ENCODE peak calls at places on chromosomes 12 and 14, in seven cellular contexts. E is ascending aorta; O is cardiac muscle cell; Y is upper lobe of right lung; A is neural progenitor cell; G is heart right ventricle; I is effector memory CD4-positive, alpha-beta T cell. T is an unnamed sample. For H3K4me1, the result is how much of the 10 kb centered on the place peaks cover.

GRCh38 chr12:45284096-45284901 is 68.4 kb downstream of the ANO6 start:
- DNase-seq in O (peak), Y (no peak), A (peak), G (no peak), I (no peak), E (no peak), T (no peak)

GRCh38 chr12:63955831-63956685 is 111.6 kb downstream of the SRGAP1 start:
- DNase-seq in I (no peak), A (no peak), E (peak), G (no peak), O (peak), Y (no peak), T (no peak)

GRCh38 chr12:115323223-115323905 is 639.4 kb upstream of the TBX3 start:
- DNase-seq in Y (no peak), I (no peak), A (no peak), E (no peak), G (no peak), O (peak), T (no peak)

GRCh38 chr12:27505124-27505523 is 18.9 kb upstream of the PPFIBP1 start:
- DNase-seq in E (no peak), I (no peak), O (peak), A (no peak), G (no peak), Y (no peak), T (no peak)

GRCh38 chr12:52370906-52371608 is 3.8 kb upstream of the KRT85 start:
- DNase-seq in G (peak), O (peak), E (peak), A (peak), I (no peak), Y (no peak), T (no peak)

GRCh38 chr12:76883826-76884225 is 5.0 kb upstream of the CSRP2 start:
- DNase-seq in A (no peak), I (no peak), G (peak), E (no peak), O (peak), Y (no peak), T (no peak)

GRCh38 chr12:15597125-15597830 is 191.9 kb downstream of the EPS8 start:
- DNase-seq in G (no peak), A (no peak), O (no peak), E (no peak), Y (no peak), I (no peak), T (no peak)

GRCh38 chr14:60509438-60510253 is 700 bp downstream of the SIX6 start:
- DNase-seq in A (peak), E (no peak), G (no peak), Y (no peak), O (no peak), I (no peak), T (no peak)

GRCh38 chr14:61631044-61631692 is 64.1 kb upstream of the HIF1A start:
- DNase-seq in Y (no peak), O (no peak), I (no peak), G (no peak), A (no peak), E (no peak), T (no peak)

GRCh38 chr12:130832561-130833209 is 6.4 kb downstream of the STX2 start:
- DNase-seq in O (peak), E (peak), A (no peak), G (no peak), Y (no peak), I (no peak), T (no peak)

GRCh38 chr12:4114986-4115385 is 158.6 kb upstream of the CCND2 start:
- DNase-seq in Y (peak), I (no peak), G (no peak), O (no peak), E (peak), A (no peak), T (peak)

GRCh38 chr12:8913702-8914032 is 642 bp upstream of the PHC1 start:
- DNase-seq in O (no peak), E (no peak), I (no peak), A (no peak), Y (no peak), G (no peak), T (no peak)

GRCh38 chr12:54374555-54375257 is 9.8 kb downstream of the ZNF385A start:
- DNase-seq in Y (no peak), G (peak), A (no peak), I (no peak), E (no peak), O (no peak), T (no peak)

GRCh38 chr12:31431721-31432120 is 105.8 kb upstream of the SINHCAF start:
- DNase-seq in A (no peak), E (no peak), O (peak), G (no peak), I (no peak), Y (no peak), T (no peak)

GRCh38 chr14:75242546-75243273 is 35.9 kb upstream of the FOS start:
- DNase-seq in I (no peak), O (peak), G (peak), Y (peak), A (peak), E (no peak), T (no peak)

GRCh38 chr12:71045781-71046180 is 112.0 kb downstream of the TSPAN8 start:
- DNase-seq in I (no peak), A (no peak), O (peak), E (no peak), Y (no peak), G (no peak), T (no peak)

GRCh38 chr14:30966415-30967363 is 58.8 kb upstream of the AP4S1 start:
- DNase-seq in G (no peak), Y (no peak), O (no peak), E (no peak), I (no peak), A (no peak), T (no peak)

GRCh38 chr12:107163413-107163812 is 70.1 kb upstream of the CRY1 start:
- DNase-seq in I (no peak), Y (no peak), O (no peak), A (no peak), G (no peak), E (no peak), T (no peak)

GRCh38 chr12:52442600-52443061 is 8.5 kb upstream of the KRT75 start:
- DNase-seq in A (peak), E (no peak), O (peak), G (no peak), I (no peak), Y (no peak), T (no peak)

GRCh38 chr12:51819851-51820720 is 28.4 kb downstream of the FIGNL2 start:
- DNase-seq in G (no peak), Y (peak), I (no peak), A (peak), O (no peak), E (no peak), T (no peak)

GRCh38 chr12:11727133-11727664 is 77.7 kb downstream of the ETV6 start:
- DNase-seq in E (no peak), Y (no peak), O (no peak), I (peak), G (no peak), A (no peak), T (peak)

GRCh38 chr12:94290353-94290752 is 142.0 kb downstream of the PLXNC1 start:
- DNase-seq in I (no peak), O (no peak), G (peak), Y (no peak), A (peak), E (no peak), T (no peak)

GRCh38 chr12:109880049-109880931 is at the start of gene GLTP:
- DNase-seq in G (peak), O (peak), Y (peak), I (peak), A (peak), E (peak), T (peak)

GRCh38 chr14:85813040-85813439 is 283.1 kb downstream of the FLRT2 start:
- DNase-seq in A (no peak), E (no peak), Y (no peak), I (no peak), G (no peak), O (no peak), T (no peak)

GRCh38 chr12:116862167-116862566 is 19.1 kb downstream of the HRK start:
- DNase-seq in A (no peak), Y (no peak), O (no peak), G (no peak), I (no peak), E (no peak), T (no peak)

GRCh38 chr12:116863275-116863767 is 17.9 kb downstream of the HRK start:
- DNase-seq in O (no peak), E (no peak), A (peak), G (no peak), I (no peak), Y (no peak), T (no peak)

GRCh38 chr12:116860281-116860680 is 21.0 kb downstream of the HRK start:
- DNase-seq in O (no peak), I (no peak), Y (no peak), G (no peak), E (no peak), A (no peak), T (no peak)

GRCh38 chr12:116864371-116865160 is 16.7 kb downstream of the HRK start:
- DNase-seq in I (no peak), Y (no peak), E (peak), O (peak), G (no peak), A (no peak), T (no peak)

GRCh38 chr12:116861331-116861730 is 19.9 kb downstream of the HRK start:
- DNase-seq in G (peak), A (peak), I (no peak), E (peak), Y (no peak), O (peak), T (peak)
- H3K27ac ChIP-seq in G (no peak), A (no peak), I (no peak), E (no peak), Y (no peak), O (no peak), T (no peak)

DNA sequence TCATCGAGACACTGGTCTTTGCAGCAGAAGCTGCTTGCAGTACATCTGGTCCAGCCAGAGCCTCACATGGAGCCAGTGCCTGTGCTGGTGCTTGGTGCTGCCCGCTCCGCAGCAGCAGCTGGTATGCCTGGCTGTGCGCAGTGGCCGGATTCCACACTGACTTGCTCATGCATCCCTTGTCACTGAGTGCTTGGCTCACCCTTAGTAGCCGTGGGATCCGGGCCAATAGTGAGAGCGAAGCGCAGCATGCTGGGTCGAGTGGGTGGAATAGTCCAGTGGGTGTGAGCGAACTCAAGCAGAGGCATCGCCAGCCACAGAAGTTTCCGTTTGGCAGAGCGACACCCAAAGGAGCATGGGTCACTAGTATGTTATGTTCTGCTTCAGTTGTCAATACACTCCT is 10.1 kb upstream of the FBXO33 start:
- DNase-seq in G (no peak), O (peak), Y (no peak), A (no peak), I (no peak), E (no peak), T (no peak)
- H3K4me1 ChIP-seq in G (under half), O (under half), Y (under half), A (under half), I (under half), E (under half), T (under half)

GRCh38 chr14:86912689-86913088 is 1080.3 kb downstream of the GALC start:
- DNase-seq in G (no peak), E (no peak), I (no peak), O (no peak), Y (no peak), A (no peak), T (no peak)
- H3K4me3 ChIP-seq in G (no peak), E (no peak), I (no peak), O (no peak), Y (no peak), A (no peak), T (no peak)

GRCh38 chr12:49059385-49060232 is 985 bp downstream of the KMT2D start:
- DNase-seq in Y (no peak), G (no peak), I (no peak), A (peak), O (peak), E (no peak), T (no peak)

GRCh38 chr12:49058366-49059062 is 2.1 kb downstream of the KMT2D start:
- DNase-seq in E (no peak), O (no peak), A (peak), G (no peak), Y (no peak), I (no peak), T (no peak)

GRCh38 chr12:49060237-49061156 is at the start of gene KMT2D:
- DNase-seq in A (peak), O (peak), I (peak), E (peak), Y (peak), G (peak), T (peak)

GRCh38 chr12:49057888-49058287 is 2.7 kb downstream of the KMT2D start:
- DNase-seq in A (peak), G (no peak), O (no peak), Y (no peak), I (no peak), E (no peak), T (no peak)

DNA sequence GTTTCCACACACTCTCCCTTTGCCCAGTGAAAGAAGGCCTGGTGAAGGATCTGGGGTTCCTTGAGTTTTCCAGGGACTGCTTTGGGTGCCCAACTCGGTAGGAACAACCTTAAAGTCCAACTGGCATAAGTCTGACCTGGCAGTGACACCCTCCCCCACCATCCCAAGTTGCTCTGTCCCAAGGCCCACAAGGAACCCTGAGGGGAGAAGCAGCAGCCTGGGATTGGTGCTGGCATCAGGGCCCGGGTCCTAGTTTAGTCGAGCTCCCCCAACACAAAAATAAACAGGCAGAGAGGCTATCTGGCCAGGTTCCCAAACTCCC is 1.6 kb downstream of the KMT2D start:
- DNase-seq in Y (no peak), I (no peak), E (no peak), O (no peak), A (no peak), G (no peak), T (no peak)
- H3K27ac ChIP-seq in Y (peak), I (peak), E (peak), O (peak), A (no peak), G (peak), T (peak)

DNA sequence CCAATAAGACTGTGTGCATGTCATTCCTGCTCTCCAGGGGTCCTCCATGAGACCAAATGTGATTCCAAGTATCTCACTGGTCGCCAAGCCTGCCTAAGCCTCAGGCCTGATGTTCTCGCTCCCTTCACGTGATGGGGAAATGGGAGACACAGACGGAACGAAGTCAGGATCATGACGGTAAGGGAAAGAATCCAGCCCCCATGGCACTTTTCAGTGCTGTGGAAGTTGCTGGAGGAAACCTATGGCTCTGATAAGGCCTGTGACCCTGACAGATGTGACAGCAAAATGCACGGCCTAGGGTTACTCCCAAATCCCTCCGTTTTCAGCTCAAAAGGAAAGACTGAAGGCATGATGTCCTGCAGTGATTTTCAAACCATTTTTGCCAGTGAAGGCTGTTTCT is 184.9 kb downstream of the CALM1 start:
- DNase-seq in O (no peak), G (no peak), A (no peak), I (no peak), Y (no peak), E (no peak), T (peak)
- H3K4me1 ChIP-seq in O (under half), G (under half), A (under half), I (under half), Y (under half), E (under half), T (under half)

DNA sequence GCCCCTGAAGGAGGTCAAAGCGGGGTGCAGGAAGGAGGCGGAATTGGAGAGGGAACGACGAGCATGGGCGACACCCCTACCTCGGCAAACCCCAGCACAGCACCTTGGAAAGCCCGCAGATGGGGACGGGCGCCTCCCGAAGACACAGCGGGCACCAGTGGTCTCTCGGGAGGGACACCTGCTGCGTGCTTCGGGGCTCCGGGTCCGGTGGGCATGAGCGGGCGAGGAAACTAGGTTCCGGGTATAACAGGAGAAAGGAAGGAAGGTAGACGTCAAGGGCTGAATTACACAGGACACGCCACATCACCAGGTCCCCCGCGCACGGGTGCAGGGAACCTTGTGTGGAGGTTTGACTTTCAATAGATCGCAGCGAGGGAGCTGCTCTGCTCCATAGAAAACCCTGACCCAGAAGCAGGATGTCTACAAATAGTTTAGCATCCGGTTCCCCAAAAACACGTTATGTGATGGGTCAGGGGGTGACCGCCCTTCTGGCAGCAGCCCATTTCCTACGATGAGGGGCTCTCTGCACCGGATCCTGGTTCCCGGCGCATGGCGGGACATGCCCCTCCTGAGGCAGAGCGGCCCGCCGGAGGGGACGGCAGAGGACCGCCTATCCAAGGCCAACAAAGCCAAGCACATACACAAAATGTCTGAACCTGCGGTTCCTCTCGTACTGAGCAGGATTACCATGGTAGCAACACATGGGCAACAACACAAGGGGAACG is 196.9 kb downstream of the ALG10 start:
- DNase-seq in A (no peak), I (no peak), E (no peak), O (no peak), Y (no peak), G (no peak), T (no peak)
- H3K4me3 ChIP-seq in A (no peak), I (peak), E (no peak), O (no peak), Y (peak), G (peak), T (peak)

GRCh38 chr14:76931629-76932402 is 96.7 kb downstream of the IRF2BPL start:
- DNase-seq in G (no peak), A (no peak), I (no peak), O (no peak), E (no peak), Y (no peak), T (no peak)

GRCh38 chr14:76933515-76933914 is 95.0 kb downstream of the IRF2BPL start:
- DNase-seq in O (no peak), E (no peak), G (no peak), I (no peak), Y (no peak), A (no peak), T (no peak)

GRCh38 chr14:76929927-76930326 is 98.6 kb downstream of the IRF2BPL start:
- DNase-seq in I (peak), G (no peak), E (no peak), A (no peak), Y (no peak), O (no peak), T (peak)

GRCh38 chr14:76928301-76928700 is 100.2 kb downstream of the IRF2BPL start:
- DNase-seq in O (no peak), A (no peak), Y (no peak), E (no peak), G (no peak), I (no peak), T (no peak)

GRCh38 chr14:76930549-76930948 is 98.0 kb downstream of the IRF2BPL start:
- DNase-seq in A (no peak), G (no peak), I (no peak), E (no peak), O (no peak), Y (no peak), T (peak)
- H3K27ac ChIP-seq in A (no peak), G (no peak), I (peak), E (no peak), O (no peak), Y (no peak), T (no peak)

GRCh38 chr12:10634427-10634826 is 21.0 kb upstream of the MAGOHB start:
- DNase-seq in O (peak), G (no peak), A (no peak), Y (no peak), I (no peak), E (no peak), T (no peak)

GRCh38 chr12:10641735-10642500 is 28.5 kb upstream of the MAGOHB start:
- DNase-seq in O (peak), I (no peak), Y (no peak), G (no peak), A (no peak), E (no peak), T (no peak)

GRCh38 chr12:10636611-10637010 is 23.2 kb upstream of the MAGOHB start:
- DNase-seq in G (no peak), Y (no peak), O (no peak), E (no peak), I (no peak), A (no peak), T (no peak)

GRCh38 chr12:10636124-10636523 is 22.7 kb upstream of the MAGOHB start:
- DNase-seq in A (no peak), Y (no peak), O (no peak), E (no peak), I (no peak), G (no peak), T (no peak)

GRCh38 chr12:10638728-10639127 is 25.3 kb upstream of the MAGOHB start:
- DNase-seq in I (no peak), G (no peak), E (no peak), Y (no peak), O (no peak), A (no peak), T (no peak)
- H3K4me1 ChIP-seq in I (under half), G (under half), E (under half), Y (under half), O (under half), A (under half), T (under half)

GRCh38 chr12:59084758-59085383 is 164.6 kb upstream of the LRIG3 start:
- DNase-seq in E (no peak), Y (no peak), G (no peak), O (peak), I (no peak), A (peak), T (no peak)
- H3K4me3 ChIP-seq in E (no peak), Y (no peak), G (no peak), O (no peak), I (no peak), A (no peak), T (no peak)

T was measured in CD8-positive, alpha-beta memory T cell.